ENCODE peak calls at places on chromosome 19, in six cellular contexts. One of them, this sample, is unnamed.

GRCh38 chr19:28543244-28543776 is 669.6 kb downstream of the UQCRFS1 start:
- DNase-seq in lung: no peak
- DNase-seq in ovary: no peak
- DNase-seq in breast epithelium: no peak
- DNase-seq in hepatocyte: no peak
- DNase-seq in pancreas: no peak
- DNase-seq in this sample: no peak

GRCh38 chr19:49413348-49413747 is 9.9 kb downstream of the PTH2 start:
- DNase-seq in lung: no peak
- DNase-seq in ovary: no peak
- DNase-seq in breast epithelium: no peak
- DNase-seq in hepatocyte: no peak
- DNase-seq in pancreas: no peak
- DNase-seq in this sample: no peak

GRCh38 chr19:31513841-31514240 is 164.6 kb upstream of the TSHZ3 start:
- DNase-seq in lung: no peak
- DNase-seq in ovary: no peak
- DNase-seq in breast epithelium: no peak
- DNase-seq in hepatocyte: no peak
- DNase-seq in pancreas: no peak
- DNase-seq in this sample: no peak

GRCh38 chr19:40721936-40722661 is 5.2 kb downstream of the ITPKC start:
- DNase-seq in lung: no peak
- DNase-seq in ovary: no peak
- DNase-seq in breast epithelium: no peak
- DNase-seq in hepatocyte: no peak
- DNase-seq in pancreas: no peak
- DNase-seq in this sample: no peak

GRCh38 chr19:17654993-17655392 is 33.2 kb downstream of the UNC13A start:
- DNase-seq in lung: no peak
- DNase-seq in ovary: no peak
- DNase-seq in breast epithelium: no peak
- DNase-seq in hepatocyte: no peak
- DNase-seq in pancreas: peak; percentile 35
- DNase-seq in this sample: no peak

GRCh38 chr19:39411006-39411831 is 1.2 kb upstream of the PLEKHG2 start:
- DNase-seq in lung: no peak
- DNase-seq in ovary: peak; percentile 78
- DNase-seq in breast epithelium: no peak
- DNase-seq in hepatocyte: peak; percentile 86
- DNase-seq in pancreas: no peak
- DNase-seq in this sample: no peak

GRCh38 chr19:39971380-39971841 is 446 bp downstream of the PSMC4 start:
- DNase-seq in lung: no peak
- DNase-seq in ovary: no peak
- DNase-seq in breast epithelium: no peak
- DNase-seq in hepatocyte: peak; percentile 39
- DNase-seq in pancreas: peak; percentile 66
- DNase-seq in this sample: no peak

GRCh38 chr19:40801449-40802299 is 2.7 kb downstream of the EGLN2 start:
- DNase-seq in lung: peak; percentile 57
- DNase-seq in ovary: no peak
- DNase-seq in breast epithelium: no peak
- DNase-seq in hepatocyte: no peak
- DNase-seq in pancreas: no peak
- DNase-seq in this sample: no peak

GRCh38 chr19:13574933-13575332 is 68.7 kb upstream of the CACNA1A start:
- DNase-seq in lung: no peak
- DNase-seq in ovary: no peak
- DNase-seq in breast epithelium: no peak
- DNase-seq in hepatocyte: no peak
- DNase-seq in pancreas: no peak
- DNase-seq in this sample: no peak

GRCh38 chr19:35256566-35256965 is 7.8 kb downstream of the LSR start:
- DNase-seq in lung: no peak
- DNase-seq in ovary: no peak
- DNase-seq in breast epithelium: no peak
- DNase-seq in hepatocyte: no peak
- DNase-seq in pancreas: no peak
- DNase-seq in this sample: no peak

GRCh38 chr19:41868120-41868988 is 8.3 kb downstream of the RPS19 start:
- DNase-seq in lung: peak; percentile 71
- DNase-seq in ovary: no peak
- DNase-seq in breast epithelium: no peak
- DNase-seq in hepatocyte: no peak
- DNase-seq in pancreas: peak; percentile 30
- DNase-seq in this sample: no peak

GRCh38 chr19:41870401-41870873 is 6.6 kb upstream of the CD79A start:
- DNase-seq in lung: peak; percentile 34
- DNase-seq in ovary: no peak
- DNase-seq in breast epithelium: no peak
- DNase-seq in hepatocyte: peak; percentile 30
- DNase-seq in pancreas: no peak
- DNase-seq in this sample: no peak

GRCh38 chr19:41868989-41869300 is 8.1 kb upstream of the CD79A start:
- DNase-seq in lung: no peak
- DNase-seq in ovary: no peak
- DNase-seq in breast epithelium: no peak
- DNase-seq in hepatocyte: no peak
- DNase-seq in pancreas: peak; percentile 50
- DNase-seq in this sample: no peak

GRCh38 chr19:41871573-41872383 is 5.3 kb upstream of the CD79A start:
- DNase-seq in lung: no peak
- DNase-seq in ovary: no peak
- DNase-seq in breast epithelium: no peak
- DNase-seq in hepatocyte: no peak
- DNase-seq in pancreas: no peak
- DNase-seq in this sample: peak; percentile 49

GRCh38 chr19:41869374-41869955 is 7.6 kb upstream of the CD79A start:
- DNase-seq in lung: no peak
- DNase-seq in ovary: no peak
- DNase-seq in breast epithelium: no peak
- DNase-seq in hepatocyte: no peak
- DNase-seq in pancreas: peak; percentile 73
- DNase-seq in this sample: no peak
- H3K27ac ChIP-seq in lung: no peak overlapping the region
- H3K27ac ChIP-seq in ovary: no peak overlapping the region
- H3K27ac ChIP-seq in breast epithelium: no peak overlapping the region
- H3K27ac ChIP-seq in hepatocyte: no peak overlapping the region
- H3K27ac ChIP-seq in pancreas: no peak overlapping the region
- H3K27ac ChIP-seq in this sample: peak overlapping the region; percentile 31

GRCh38 chr19:16372065-16372915 is 47.7 kb downstream of the KLF2 start:
- DNase-seq in lung: no peak
- DNase-seq in ovary: no peak
- DNase-seq in breast epithelium: no peak
- DNase-seq in hepatocyte: no peak
- DNase-seq in pancreas: no peak
- DNase-seq in this sample: no peak

GRCh38 chr19:16371540-16371986 is 46.9 kb downstream of the KLF2 start:
- DNase-seq in lung: peak; percentile 45
- DNase-seq in ovary: peak; percentile 41
- DNase-seq in breast epithelium: no peak
- DNase-seq in hepatocyte: no peak
- DNase-seq in pancreas: no peak
- DNase-seq in this sample: peak; percentile 89

GRCh38 chr19:16369306-16369663 is 44.7 kb downstream of the KLF2 start:
- DNase-seq in lung: no peak
- DNase-seq in ovary: no peak
- DNase-seq in breast epithelium: no peak
- DNase-seq in hepatocyte: no peak
- DNase-seq in pancreas: no peak
- DNase-seq in this sample: no peak

GRCh38 chr19:16369664-16370576 is 45.3 kb downstream of the KLF2 start:
- DNase-seq in lung: no peak
- DNase-seq in ovary: peak; percentile 17
- DNase-seq in breast epithelium: no peak
- DNase-seq in hepatocyte: no peak
- DNase-seq in pancreas: no peak
- DNase-seq in this sample: peak; percentile 79

GRCh38 chr19:16370671-16371391 is 46.2 kb downstream of the KLF2 start:
- DNase-seq in lung: no peak
- DNase-seq in ovary: peak; percentile 21
- DNase-seq in breast epithelium: no peak
- DNase-seq in hepatocyte: no peak
- DNase-seq in pancreas: no peak
- DNase-seq in this sample: no peak
- H3K36me3 ChIP-seq in lung: no peaks in the 10 kb centered on the region
- H3K36me3 ChIP-seq in ovary: no peaks in the 10 kb centered on the region
- H3K36me3 ChIP-seq in breast epithelium: no peaks in the 10 kb centered on the region
- H3K36me3 ChIP-seq in hepatocyte: no peaks in the 10 kb centered on the region
- H3K36me3 ChIP-seq in pancreas: peaks cover 12% of the 10 kb centered on the region
- H3K36me3 ChIP-seq in this sample: no peaks in the 10 kb centered on the region

GRCh38 chr19:33724021-33724722 is 72.5 kb upstream of the KCTD15 start:
- DNase-seq in lung: no peak
- DNase-seq in ovary: no peak
- DNase-seq in breast epithelium: no peak
- DNase-seq in hepatocyte: no peak
- DNase-seq in pancreas: no peak
- DNase-seq in this sample: no peak

GRCh38 chr19:33721735-33722297 is 74.9 kb upstream of the KCTD15 start:
- DNase-seq in lung: no peak
- DNase-seq in ovary: no peak
- DNase-seq in breast epithelium: no peak
- DNase-seq in hepatocyte: no peak
- DNase-seq in pancreas: no peak
- DNase-seq in this sample: no peak

GRCh38 chr19:33720691-33721682 is 75.7 kb upstream of the KCTD15 start:
- DNase-seq in lung: no peak
- DNase-seq in ovary: no peak
- DNase-seq in breast epithelium: no peak
- DNase-seq in hepatocyte: no peak
- DNase-seq in pancreas: no peak
- DNase-seq in this sample: no peak

GRCh38 chr19:33723512-33723911 is 73.2 kb upstream of the KCTD15 start:
- DNase-seq in lung: no peak
- DNase-seq in ovary: no peak
- DNase-seq in breast epithelium: no peak
- DNase-seq in hepatocyte: no peak
- DNase-seq in pancreas: no peak
- DNase-seq in this sample: no peak

GRCh38 chr19:33722456-33723239 is 74.0 kb upstream of the KCTD15 start:
- DNase-seq in lung: no peak
- DNase-seq in ovary: no peak
- DNase-seq in breast epithelium: no peak
- DNase-seq in hepatocyte: no peak
- DNase-seq in pancreas: no peak
- DNase-seq in this sample: no peak
- H3K4me1 ChIP-seq in lung: peaks cover 4% of the 10 kb centered on the region
- H3K4me1 ChIP-seq in ovary: peaks cover 4% of the 10 kb centered on the region
- H3K4me1 ChIP-seq in breast epithelium: no peaks in the 10 kb centered on the region
- H3K4me1 ChIP-seq in hepatocyte: no peaks in the 10 kb centered on the region
- H3K4me1 ChIP-seq in pancreas: no peaks in the 10 kb centered on the region
- H3K4me1 ChIP-seq in this sample: no peaks in the 10 kb centered on the region

GRCh38 chr19:22807061-22807835 is 23.3 kb upstream of the ZNF99 start:
- DNase-seq in lung: no peak
- DNase-seq in ovary: no peak
- DNase-seq in breast epithelium: no peak
- DNase-seq in hepatocyte: no peak
- DNase-seq in pancreas: peak; percentile 42
- DNase-seq in this sample: no peak
- H3K27ac ChIP-seq in lung: no peak overlapping the region
- H3K27ac ChIP-seq in ovary: no peak overlapping the region
- H3K27ac ChIP-seq in breast epithelium: no peak overlapping the region
- H3K27ac ChIP-seq in hepatocyte: no peak overlapping the region
- H3K27ac ChIP-seq in pancreas: no peak overlapping the region
- H3K27ac ChIP-seq in this sample: no peak overlapping the region

DNA sequence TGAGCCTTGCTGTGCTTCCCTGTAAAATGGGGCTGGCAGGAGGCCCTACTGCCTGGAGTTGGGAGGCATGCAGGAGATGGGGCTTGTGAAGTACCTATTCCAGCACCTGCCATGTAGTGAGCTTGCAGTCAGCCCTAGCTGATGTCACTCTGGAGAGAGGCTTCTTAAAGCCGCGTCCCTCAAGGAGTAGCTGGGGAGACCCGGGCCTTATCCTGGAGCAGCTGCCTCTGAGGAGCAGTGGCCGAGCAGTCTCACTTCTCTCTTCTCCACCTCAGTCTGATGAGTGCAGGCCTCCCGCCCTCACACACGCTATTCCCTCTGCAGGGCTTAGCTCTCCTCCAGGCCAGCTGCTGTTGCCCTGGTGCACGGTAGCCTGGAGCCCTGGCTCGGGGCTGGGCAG is 18.0 kb downstream of the CLASRP start:
- DNase-seq in lung: no peak
- DNase-seq in ovary: no peak
- DNase-seq in breast epithelium: no peak
- DNase-seq in hepatocyte: no peak
- DNase-seq in pancreas: no peak
- DNase-seq in this sample: no peak
- H3K36me3 ChIP-seq in lung: peaks cover 28% of the 10 kb centered on the region
- H3K36me3 ChIP-seq in ovary: no peaks in the 10 kb centered on the region
- H3K36me3 ChIP-seq in breast epithelium: peaks cover 11% of the 10 kb centered on the region
- H3K36me3 ChIP-seq in hepatocyte: no peaks in the 10 kb centered on the region
- H3K36me3 ChIP-seq in pancreas: peaks cover 78% of the 10 kb centered on the region
- H3K36me3 ChIP-seq in this sample: peaks cover 89% of the 10 kb centered on the region

DNA sequence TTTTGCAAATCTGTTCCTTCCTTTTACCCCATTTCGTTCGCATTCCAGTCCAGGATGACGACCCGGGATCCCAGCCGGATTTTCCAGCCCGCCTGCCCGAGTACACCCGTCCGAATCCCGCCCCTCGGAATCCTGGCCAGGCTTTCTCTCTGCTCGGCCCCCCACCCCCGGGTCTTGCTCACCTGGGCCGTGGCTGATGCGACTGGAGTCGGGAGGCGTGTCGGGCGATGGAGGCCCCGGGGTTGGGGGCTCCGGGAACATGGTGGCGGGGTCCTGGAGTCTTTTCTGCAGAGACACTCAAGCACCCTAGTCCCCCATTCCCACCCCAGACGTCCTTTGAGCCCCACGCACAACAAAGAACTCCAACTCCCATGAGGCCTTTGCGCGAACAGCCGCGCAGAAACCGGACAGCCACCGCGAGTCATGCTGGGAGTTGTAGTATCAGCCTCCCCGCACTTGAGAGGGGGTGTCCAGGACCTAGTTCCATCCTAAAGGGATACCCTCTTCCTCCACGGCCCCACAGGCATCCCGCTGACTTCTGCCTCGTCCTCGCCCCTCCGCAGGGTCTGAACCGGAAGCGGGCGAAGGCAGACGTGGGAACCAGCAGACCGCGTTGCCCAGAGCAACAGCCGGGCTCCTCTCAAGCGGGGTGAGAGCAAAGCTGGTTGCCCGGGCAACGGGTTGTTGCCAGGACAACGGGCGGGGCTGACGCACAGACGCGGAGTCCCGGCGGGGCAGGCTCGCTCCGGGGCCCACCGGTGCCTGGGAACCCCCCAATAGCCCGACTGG is 1.1 kb downstream of the SYT5 start:
- DNase-seq in lung: no peak
- DNase-seq in ovary: peak; percentile 55
- DNase-seq in breast epithelium: no peak
- DNase-seq in hepatocyte: peak; percentile 89
- DNase-seq in pancreas: peak; percentile 94
- DNase-seq in this sample: peak; percentile 92
- H3K4me1 ChIP-seq in lung: peaks cover 8% of the 10 kb centered on the region
- H3K4me1 ChIP-seq in ovary: peaks cover 10% of the 10 kb centered on the region
- H3K4me1 ChIP-seq in breast epithelium: no peaks in the 10 kb centered on the region
- H3K4me1 ChIP-seq in hepatocyte: peaks cover 17% of the 10 kb centered on the region
- H3K4me1 ChIP-seq in pancreas: no peaks in the 10 kb centered on the region
- H3K4me1 ChIP-seq in this sample: peaks cover 25% of the 10 kb centered on the region

GRCh38 chr19:19119325-19120237 is 18.7 kb downstream of the TMEM161A start:
- DNase-seq in lung: no peak
- DNase-seq in ovary: no peak
- DNase-seq in breast epithelium: no peak
- DNase-seq in hepatocyte: no peak
- DNase-seq in pancreas: no peak
- DNase-seq in this sample: no peak
- H3K27ac ChIP-seq in lung: no peak overlapping the region
- H3K27ac ChIP-seq in ovary: no peak overlapping the region
- H3K27ac ChIP-seq in breast epithelium: no peak overlapping the region
- H3K27ac ChIP-seq in hepatocyte: no peak overlapping the region
- H3K27ac ChIP-seq in pancreas: no peak overlapping the region
- H3K27ac ChIP-seq in this sample: no peak overlapping the region

This sample was measured in effector memory CD4-positive, alpha-beta T cell.